ENCODE peak calls at places on chromosome 10, in four cellular contexts. I is MM.1S; O is amniotic stem cell; E is stimulated activated CD4-positive, alpha-beta T cell treated with anti-CD3 and anti-CD28 coated beads, Interleukin-1b, Interleukin-23, amount 100 ng/mL, for 4 hours. Z is an unnamed sample.
A peak's percentile ranks its signal among the peaks of the same experiment; 100 is the strongest.

GRCh38 chr10:97366572-97366971 is 32.0 kb upstream of the FRAT2 start:
- DNase-seq in I (no peak), O (no peak), E (no peak), Z (no peak)

GRCh38 chr10:59006511-59007306 is 169.7 kb upstream of the PHYHIPL start:
- DNase-seq in O (peak; percentile 41), E (no peak), I (no peak), Z (no peak)

GRCh38 chr10:112374724-112375541 is 1.0 kb downstream of the ACSL5 start:
- DNase-seq in O (no peak), I (peak; percentile 23), E (no peak), Z (no peak)

GRCh38 chr10:110354322-110354766 is 49.6 kb upstream of the SMNDC1 start:
- DNase-seq in O (peak; percentile 81), E (peak; percentile 72), I (peak; percentile 91), Z (no peak)

GRCh38 chr10:103397191-103397825 is 882 bp downstream of the PDCD11 start:
- DNase-seq in E (no peak), O (no peak), I (no peak), Z (no peak)

GRCh38 chr10:113558336-113558735 is 5.5 kb downstream of the HABP2 start:
- DNase-seq in O (no peak), E (no peak), I (no peak), Z (no peak)

GRCh38 chr10:36597921-36598320 is 527.5 kb upstream of the ANKRD30A start:
- DNase-seq in E (no peak), I (no peak), O (no peak), Z (no peak)

GRCh38 chr10:100737359-100738054 is 7.9 kb upstream of the PAX2 start:
- DNase-seq in I (no peak), O (no peak), E (no peak), Z (no peak)

GRCh38 chr10:3399756-3400155 is 227.2 kb upstream of the PITRM1 start:
- DNase-seq in E (no peak), O (no peak), I (no peak), Z (no peak)

GRCh38 chr10:22629843-22630228 is 84.5 kb downstream of the PIP4K2A start:
- DNase-seq in E (no peak), I (peak; percentile 30), O (no peak), Z (no peak)

GRCh38 chr10:125265579-125265955 is 105.2 kb upstream of the CTBP2 start:
- DNase-seq in I (no peak), E (no peak), O (no peak), Z (peak; percentile 54)

GRCh38 chr10:23557777-23558176 is 118.9 kb downstream of the OTUD1 start:
- DNase-seq in O (no peak), E (no peak), I (no peak), Z (no peak)

GRCh38 chr10:61284222-61284890 is 168.8 kb downstream of the TMEM26 start:
- DNase-seq in O (peak; percentile 26), E (no peak), I (peak; percentile 58), Z (peak; percentile 26)

GRCh38 chr10:120861200-120861599 is 10.0 kb downstream of the WDR11 start:
- DNase-seq in I (no peak), E (no peak), O (no peak), Z (no peak)

GRCh38 chr10:93815304-93816091 is 57.8 kb downstream of the LGI1 start:
- DNase-seq in O (no peak), I (no peak), E (no peak), Z (no peak)

GRCh38 chr10:13704969-13705368 is 118.2 kb downstream of the PRPF18 start:
- DNase-seq in O (no peak), E (no peak), I (no peak), Z (no peak)

GRCh38 chr10:32795598-32796183 is 162.3 kb downstream of the ITGB1 start:
- DNase-seq in E (peak; percentile 8), O (no peak), I (peak; percentile 30), Z (no peak)

GRCh38 chr10:16689227-16689626 is 128.0 kb downstream of the RSU1 start:
- DNase-seq in E (no peak), O (no peak), I (no peak), Z (no peak)

GRCh38 chr10:100341953-100342626 is 4.9 kb upstream of the SCD start:
- DNase-seq in I (peak; percentile 44), E (peak; percentile 28), O (peak; percentile 52), Z (no peak)

GRCh38 chr10:48996-49395 is at the start of gene TUBB8:
- DNase-seq in O (no peak), I (no peak), E (no peak), Z (no peak)

Z was measured in BJ.